ENCODE peak calls at places on chromosomes 13 and 19, in four cellular contexts. One of them, this sample, is unnamed.

GRCh38 chr13:47119568-47120080 is 222.8 kb upstream of the HTR2A start:
- DNase-seq in K562: no peak
- DNase-seq in WTC11: no peak
- DNase-seq in HepG2: no peak
- DNase-seq in this sample: no peak

GRCh38 chr19:39324242-39324842 is 3.7 kb upstream of the LRFN1 start:
- DNase-seq in K562: no peak
- DNase-seq in WTC11: no peak
- DNase-seq in HepG2: no peak
- DNase-seq in this sample: no peak

GRCh38 chr13:50664961-50665360 is 178.5 kb downstream of the DLEU7 start:
- DNase-seq in HepG2: no peak
- DNase-seq in WTC11: no peak
- DNase-seq in K562: no peak
- DNase-seq in this sample: no peak

GRCh38 chr19:41887711-41888382 is 4.9 kb downstream of the ARHGEF1 start:
- DNase-seq in K562: no peak
- DNase-seq in HepG2: peak
- DNase-seq in WTC11: peak
- DNase-seq in this sample: no peak

GRCh38 chr19:18725755-18726416 is 42.4 kb downstream of the CRTC1 start:
- DNase-seq in WTC11: no peak
- DNase-seq in HepG2: no peak
- DNase-seq in K562: no peak
- DNase-seq in this sample: no peak

GRCh38 chr19:53877361-53877766 is 4.6 kb upstream of the PRKCG start:
- DNase-seq in K562: no peak
- DNase-seq in WTC11: no peak
- DNase-seq in HepG2: no peak
- DNase-seq in this sample: no peak

GRCh38 chr19:29650988-29651387 is 14.3 kb upstream of the PLEKHF1 start:
- DNase-seq in HepG2: no peak
- DNase-seq in WTC11: no peak
- DNase-seq in K562: no peak
- DNase-seq in this sample: no peak

GRCh38 chr13:74555291-74556001 is 421.2 kb upstream of the KLF12 start:
- DNase-seq in K562: no peak
- DNase-seq in HepG2: no peak
- DNase-seq in WTC11: no peak
- DNase-seq in this sample: no peak

GRCh38 chr13:105642511-105642958 is 892.9 kb downstream of the EFNB2 start:
- DNase-seq in K562: no peak
- DNase-seq in WTC11: no peak
- DNase-seq in HepG2: no peak
- DNase-seq in this sample: no peak

GRCh38 chr13:105634059-105634458 is 901.4 kb downstream of the EFNB2 start:
- DNase-seq in WTC11: no peak
- DNase-seq in HepG2: no peak
- DNase-seq in K562: no peak
- DNase-seq in this sample: no peak

GRCh38 chr19:56477429-56478338 is 539 bp upstream of the ZNF667 start:
- DNase-seq in K562: peak
- DNase-seq in WTC11: peak
- DNase-seq in HepG2: no peak
- DNase-seq in this sample: no peak

GRCh38 chr19:16209266-16209665 is 11.6 kb downstream of the AP1M1 start:
- DNase-seq in HepG2: no peak
- DNase-seq in WTC11: no peak
- DNase-seq in K562: no peak
- DNase-seq in this sample: no peak

GRCh38 chr19:12364391-12365093 is 941 bp downstream of the ZNF442 start:
- DNase-seq in K562: peak
- DNase-seq in HepG2: no peak
- DNase-seq in WTC11: peak
- DNase-seq in this sample: no peak

GRCh38 chr19:19742773-19743172 is 9.9 kb upstream of the ZNF14 start:
- DNase-seq in K562: no peak
- DNase-seq in WTC11: no peak
- DNase-seq in HepG2: no peak
- DNase-seq in this sample: no peak

GRCh38 chr19:46946090-46946489 is 73.5 kb upstream of the NPAS1 start:
- DNase-seq in K562: no peak
- DNase-seq in WTC11: no peak
- DNase-seq in HepG2: no peak
- DNase-seq in this sample: no peak

GRCh38 chr13:50519866-50520265 is 323.6 kb downstream of the DLEU7 start:
- DNase-seq in WTC11: no peak
- DNase-seq in HepG2: no peak
- DNase-seq in K562: no peak
- DNase-seq in this sample: no peak

GRCh38 chr19:39532233-39533002 is at the start of gene EID2B:
- DNase-seq in K562: peak
- DNase-seq in WTC11: peak
- DNase-seq in HepG2: peak
- DNase-seq in this sample: peak

GRCh38 chr19:46015080-46015960 is 7.5 kb downstream of the PGLYRP1 start:
- DNase-seq in K562: peak
- DNase-seq in HepG2: no peak
- DNase-seq in WTC11: peak
- DNase-seq in this sample: no peak

GRCh38 chr13:110699148-110700145 is 6.5 kb downstream of the CARS2 start:
- DNase-seq in HepG2: no peak
- DNase-seq in WTC11: no peak
- DNase-seq in K562: no peak
- DNase-seq in this sample: no peak

GRCh38 chr19:18123819-18124218 is 26.2 kb downstream of the MAST3 start:
- DNase-seq in WTC11: no peak
- DNase-seq in HepG2: no peak
- DNase-seq in K562: no peak
- DNase-seq in this sample: no peak

GRCh38 chr13:31627097-31627496 is 112.2 kb upstream of the RXFP2 start:
- DNase-seq in HepG2: no peak
- DNase-seq in K562: no peak
- DNase-seq in WTC11: no peak
- DNase-seq in this sample: no peak

GRCh38 chr19:5790573-5791520 is at the start of gene DUS3L:
- DNase-seq in HepG2: peak
- DNase-seq in WTC11: peak
- DNase-seq in K562: peak
- DNase-seq in this sample: peak

GRCh38 chr13:29497137-29497654 is 98.3 kb downstream of the SLC7A1 start:
- DNase-seq in HepG2: no peak
- DNase-seq in WTC11: no peak
- DNase-seq in K562: no peak
- DNase-seq in this sample: no peak

GRCh38 chr13:113129921-113130750 is 7.5 kb downstream of the F10 start:
- DNase-seq in WTC11: no peak
- DNase-seq in HepG2: no peak
- DNase-seq in K562: no peak
- DNase-seq in this sample: no peak
- TF ChIP-seq TCF7 in WTC11: no peak
- TF ChIP-seq TCF7 in HepG2: no peak
- TF ChIP-seq TCF7 in K562: no peak
- TF ChIP-seq TCF7 in this sample: no peak

DNA sequence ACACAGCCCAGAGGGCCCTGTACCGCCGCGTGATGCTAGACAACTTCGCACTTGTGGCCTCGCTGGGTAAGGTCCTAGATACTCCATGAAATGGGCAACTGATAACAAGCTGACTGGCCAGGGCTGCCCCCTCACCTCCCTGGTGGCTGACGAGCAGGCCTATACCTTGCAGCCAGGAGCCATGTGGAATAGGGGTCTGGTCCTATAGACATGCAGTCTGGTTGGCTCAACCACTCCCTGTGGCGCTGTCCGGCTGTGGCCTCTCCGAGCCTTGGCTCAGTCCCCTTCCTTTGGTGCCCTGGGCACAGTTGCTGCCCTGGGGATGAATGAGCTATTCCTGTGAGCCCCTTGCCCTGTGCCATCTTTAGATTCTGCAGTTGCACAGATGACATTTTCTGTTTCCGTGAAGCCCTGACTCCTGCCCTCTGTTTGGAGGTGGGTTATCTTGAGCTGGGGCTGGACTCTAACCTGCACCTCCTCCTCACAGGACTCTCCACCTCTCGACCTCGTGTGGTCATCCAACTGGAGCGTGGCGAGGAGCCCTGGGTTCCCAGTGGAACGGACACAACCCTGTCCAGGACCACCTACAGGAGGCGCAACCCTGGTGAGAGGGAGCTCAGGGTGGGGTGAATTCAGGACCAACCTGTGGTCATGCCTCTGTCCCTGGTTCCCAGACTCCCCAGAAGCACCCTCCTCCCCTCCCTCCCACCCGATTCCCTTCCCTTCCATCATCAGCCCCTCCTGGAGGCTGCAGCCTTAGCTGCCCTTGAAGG is 2.5 kb downstream of the ZNF324 start:
- DNase-seq in HepG2: no peak
- DNase-seq in K562: no peak
- DNase-seq in WTC11: no peak
- DNase-seq in this sample: no peak
- TF ChIP-seq TCF7 in HepG2: no peak
- TF ChIP-seq TCF7 in K562: no peak
- TF ChIP-seq TCF7 in WTC11: no peak
- TF ChIP-seq TCF7 in this sample: no peak

GRCh38 chr13:98273824-98274786 is 97.0 kb upstream of the RNF113B start:
- DNase-seq in HepG2: no peak
- DNase-seq in WTC11: peak
- DNase-seq in K562: no peak
- DNase-seq in this sample: no peak

GRCh38 chr13:98274921-98275487 is 97.9 kb upstream of the RNF113B start:
- DNase-seq in WTC11: no peak
- DNase-seq in HepG2: no peak
- DNase-seq in K562: no peak
- DNase-seq in this sample: no peak

GRCh38 chr13:98278068-98278619 is 101.1 kb upstream of the RNF113B start:
- DNase-seq in K562: no peak
- DNase-seq in HepG2: no peak
- DNase-seq in WTC11: no peak
- DNase-seq in this sample: no peak

GRCh38 chr13:98275711-98276171 is 98.7 kb upstream of the RNF113B start:
- DNase-seq in K562: no peak
- DNase-seq in HepG2: no peak
- DNase-seq in WTC11: no peak
- DNase-seq in this sample: no peak

DNA sequence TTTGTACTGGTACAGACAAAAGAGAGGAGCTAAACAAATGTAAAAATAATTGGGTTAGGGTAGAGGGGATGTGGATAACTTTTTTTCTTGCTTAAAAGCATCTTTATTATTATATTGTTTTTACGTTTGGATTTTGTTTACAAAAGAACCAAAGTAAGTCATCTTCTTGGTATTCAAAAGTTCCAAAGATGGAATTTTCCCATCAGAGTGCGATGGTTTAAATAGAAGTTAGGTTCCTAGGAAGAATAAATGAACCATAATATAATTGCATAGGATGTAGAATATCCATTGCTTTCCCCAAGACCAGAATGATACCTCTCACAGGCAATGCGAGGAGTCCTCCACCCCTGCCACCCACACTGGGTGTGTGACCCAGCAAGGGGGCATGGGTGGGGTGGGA is 99.4 kb upstream of the RNF113B start:
- DNase-seq in K562: no peak
- DNase-seq in HepG2: no peak
- DNase-seq in WTC11: no peak
- DNase-seq in this sample: no peak
- TF ChIP-seq TCF7 in K562: no peak
- TF ChIP-seq TCF7 in HepG2: no peak
- TF ChIP-seq TCF7 in WTC11: no peak
- TF ChIP-seq TCF7 in this sample: no peak

GRCh38 chr13:64553411-64554129 is 2676.6 kb downstream of the PCDH9 start:
- DNase-seq in HepG2: no peak
- DNase-seq in K562: no peak
- DNase-seq in WTC11: no peak
- DNase-seq in this sample: no peak
- TF ChIP-seq TCF7 in HepG2: no peak
- TF ChIP-seq TCF7 in K562: no peak
- TF ChIP-seq TCF7 in WTC11: no peak
- TF ChIP-seq TCF7 in this sample: no peak

This sample was measured in GM12878.